ENCODE peak calls at places on chromosomes 16 and 17, in seven cellular contexts. One of them, this sample, is unnamed.

GRCh38 chr17:29590979-29591736 is 1.7 kb upstream of the GIT1 start:
- DNase-seq in ELR: peak
- DNase-seq in A549: peak
- DNase-seq in HT1080: peak
- DNase-seq in effector CD4-positive, alpha-beta T cell: no peak
- DNase-seq in endodermal cell: no peak
- DNase-seq in T-helper 2 cell: no peak
- DNase-seq in this sample: no peak

GRCh38 chr16:1745900-1746692 is 25.2 kb downstream of the NME3 start:
- DNase-seq in ELR: peak
- DNase-seq in A549: no peak
- DNase-seq in HT1080: peak
- DNase-seq in effector CD4-positive, alpha-beta T cell: no peak
- DNase-seq in endodermal cell: no peak
- DNase-seq in T-helper 2 cell: no peak
- DNase-seq in this sample: no peak

GRCh38 chr17:41583137-41584127 is 3.3 kb downstream of the KRT14 start:
- DNase-seq in ELR: no peak
- DNase-seq in A549: no peak
- DNase-seq in HT1080: no peak
- DNase-seq in effector CD4-positive, alpha-beta T cell: no peak
- DNase-seq in endodermal cell: no peak
- DNase-seq in T-helper 2 cell: no peak
- DNase-seq in this sample: no peak

GRCh38 chr16:7315813-7316212 is 16.8 kb upstream of the RBFOX1 start:
- DNase-seq in ELR: no peak
- DNase-seq in A549: no peak
- DNase-seq in HT1080: no peak
- DNase-seq in effector CD4-positive, alpha-beta T cell: no peak
- DNase-seq in endodermal cell: no peak
- DNase-seq in T-helper 2 cell: no peak
- DNase-seq in this sample: no peak

GRCh38 chr17:4375039-4375748 is 8.7 kb upstream of the UBE2G1 start:
- DNase-seq in ELR: no peak
- DNase-seq in A549: no peak
- DNase-seq in HT1080: no peak
- DNase-seq in effector CD4-positive, alpha-beta T cell: no peak
- DNase-seq in endodermal cell: no peak
- DNase-seq in T-helper 2 cell: peak
- DNase-seq in this sample: no peak

GRCh38 chr17:2828396-2829038 is 32.3 kb downstream of the RAP1GAP2 start:
- DNase-seq in ELR: peak
- DNase-seq in A549: peak
- DNase-seq in HT1080: peak
- DNase-seq in effector CD4-positive, alpha-beta T cell: peak
- DNase-seq in endodermal cell: peak
- DNase-seq in T-helper 2 cell: peak
- DNase-seq in this sample: peak

GRCh38 chr16:56691885-56692284 is 9.6 kb downstream of the MT1X start:
- DNase-seq in ELR: peak
- DNase-seq in A549: peak
- DNase-seq in HT1080: peak
- DNase-seq in effector CD4-positive, alpha-beta T cell: no peak
- DNase-seq in endodermal cell: peak
- DNase-seq in T-helper 2 cell: no peak
- DNase-seq in this sample: no peak

GRCh38 chr17:46977348-46977747 is 1.7 kb downstream of the RPRML start:
- DNase-seq in ELR: peak
- DNase-seq in A549: peak
- DNase-seq in HT1080: no peak
- DNase-seq in effector CD4-positive, alpha-beta T cell: no peak
- DNase-seq in endodermal cell: peak
- DNase-seq in T-helper 2 cell: no peak
- DNase-seq in this sample: no peak

GRCh38 chr17:81702934-81703746 is at the start of gene MRPL12:
- DNase-seq in ELR: peak
- DNase-seq in A549: peak
- DNase-seq in HT1080: peak
- DNase-seq in effector CD4-positive, alpha-beta T cell: peak
- DNase-seq in endodermal cell: peak
- DNase-seq in T-helper 2 cell: peak
- DNase-seq in this sample: peak

GRCh38 chr17:40458001-40458791 is 14.9 kb downstream of the IGFBP4 start:
- DNase-seq in ELR: peak
- DNase-seq in A549: peak
- DNase-seq in HT1080: peak
- DNase-seq in effector CD4-positive, alpha-beta T cell: no peak
- DNase-seq in endodermal cell: no peak
- DNase-seq in T-helper 2 cell: no peak
- DNase-seq in this sample: no peak

GRCh38 chr16:17483266-17483864 is 12.6 kb upstream of the XYLT1 start:
- DNase-seq in ELR: no peak
- DNase-seq in A549: no peak
- DNase-seq in HT1080: no peak
- DNase-seq in effector CD4-positive, alpha-beta T cell: no peak
- DNase-seq in endodermal cell: no peak
- DNase-seq in T-helper 2 cell: no peak
- DNase-seq in this sample: no peak

GRCh38 chr16:85390511-85391174 is 222.5 kb upstream of the GSE1 start:
- DNase-seq in ELR: peak
- DNase-seq in A549: peak
- DNase-seq in HT1080: peak
- DNase-seq in effector CD4-positive, alpha-beta T cell: no peak
- DNase-seq in endodermal cell: no peak
- DNase-seq in T-helper 2 cell: no peak
- DNase-seq in this sample: no peak

GRCh38 chr16:54936979-54937672 is 6.5 kb downstream of the IRX5 start:
- DNase-seq in ELR: peak
- DNase-seq in A549: peak
- DNase-seq in HT1080: no peak
- DNase-seq in effector CD4-positive, alpha-beta T cell: no peak
- DNase-seq in endodermal cell: peak
- DNase-seq in T-helper 2 cell: no peak
- DNase-seq in this sample: no peak

GRCh38 chr17:52383493-52384100 is 225.1 kb upstream of the CA10 start:
- DNase-seq in ELR: peak
- DNase-seq in A549: peak
- DNase-seq in HT1080: peak
- DNase-seq in effector CD4-positive, alpha-beta T cell: no peak
- DNase-seq in endodermal cell: peak
- DNase-seq in T-helper 2 cell: no peak
- DNase-seq in this sample: no peak

GRCh38 chr16:59697746-59698145 is 963.6 kb upstream of the GOT2 start:
- DNase-seq in ELR: no peak
- DNase-seq in A549: no peak
- DNase-seq in HT1080: no peak
- DNase-seq in effector CD4-positive, alpha-beta T cell: no peak
- DNase-seq in endodermal cell: no peak
- DNase-seq in T-helper 2 cell: no peak
- DNase-seq in this sample: no peak

GRCh38 chr17:64773836-64774761 is 112.0 kb upstream of the SMURF2 start:
- DNase-seq in ELR: peak
- DNase-seq in A549: peak
- DNase-seq in HT1080: peak
- DNase-seq in effector CD4-positive, alpha-beta T cell: no peak
- DNase-seq in endodermal cell: peak
- DNase-seq in T-helper 2 cell: no peak
- DNase-seq in this sample: no peak

GRCh38 chr17:72136692-72137550 is 16.1 kb downstream of the SOX9 start:
- DNase-seq in ELR: peak
- DNase-seq in A549: peak
- DNase-seq in HT1080: peak
- DNase-seq in effector CD4-positive, alpha-beta T cell: no peak
- DNase-seq in endodermal cell: peak
- DNase-seq in T-helper 2 cell: no peak
- DNase-seq in this sample: no peak

GRCh38 chr16:88700636-88701482 is 5.3 kb downstream of the RNF166 start:
- DNase-seq in ELR: peak
- DNase-seq in A549: no peak
- DNase-seq in HT1080: peak
- DNase-seq in effector CD4-positive, alpha-beta T cell: peak
- DNase-seq in endodermal cell: no peak
- DNase-seq in T-helper 2 cell: peak
- DNase-seq in this sample: peak

GRCh38 chr17:29237476-29238132 is 9.1 kb upstream of the CRYBA1 start:
- DNase-seq in ELR: peak
- DNase-seq in A549: no peak
- DNase-seq in HT1080: peak
- DNase-seq in effector CD4-positive, alpha-beta T cell: no peak
- DNase-seq in endodermal cell: peak
- DNase-seq in T-helper 2 cell: no peak
- DNase-seq in this sample: no peak

GRCh38 chr17:19724501-19725420 is 8.4 kb upstream of the SLC47A2 start:
- DNase-seq in ELR: no peak
- DNase-seq in A549: no peak
- DNase-seq in HT1080: no peak
- DNase-seq in effector CD4-positive, alpha-beta T cell: no peak
- DNase-seq in endodermal cell: peak
- DNase-seq in T-helper 2 cell: peak
- DNase-seq in this sample: peak

GRCh38 chr17:15194859-15195277 is 70.3 kb downstream of the PMP22 start:
- DNase-seq in ELR: no peak
- DNase-seq in A549: no peak
- DNase-seq in HT1080: no peak
- DNase-seq in effector CD4-positive, alpha-beta T cell: no peak
- DNase-seq in endodermal cell: no peak
- DNase-seq in T-helper 2 cell: no peak
- DNase-seq in this sample: no peak

GRCh38 chr16:9102379-9102778 is 10.9 kb downstream of the HAPSTR1 start:
- DNase-seq in ELR: peak
- DNase-seq in A549: peak
- DNase-seq in HT1080: peak
- DNase-seq in effector CD4-positive, alpha-beta T cell: no peak
- DNase-seq in endodermal cell: no peak
- DNase-seq in T-helper 2 cell: no peak
- DNase-seq in this sample: no peak

GRCh38 chr16:57013268-57013667 is 23.9 kb downstream of the NLRC5 start:
- DNase-seq in ELR: peak
- DNase-seq in A549: no peak
- DNase-seq in HT1080: peak
- DNase-seq in effector CD4-positive, alpha-beta T cell: no peak
- DNase-seq in endodermal cell: no peak
- DNase-seq in T-helper 2 cell: no peak
- DNase-seq in this sample: no peak

GRCh38 chr16:51310159-51310558 is 159.1 kb upstream of the SALL1 start:
- DNase-seq in ELR: no peak
- DNase-seq in A549: no peak
- DNase-seq in HT1080: no peak
- DNase-seq in effector CD4-positive, alpha-beta T cell: no peak
- DNase-seq in endodermal cell: no peak
- DNase-seq in T-helper 2 cell: no peak
- DNase-seq in this sample: no peak

GRCh38 chr17:7523033-7523432 is 25.8 kb upstream of the TNFSF12 start:
- DNase-seq in ELR: peak
- DNase-seq in A549: peak
- DNase-seq in HT1080: no peak
- DNase-seq in effector CD4-positive, alpha-beta T cell: peak
- DNase-seq in endodermal cell: peak
- DNase-seq in T-helper 2 cell: peak
- DNase-seq in this sample: peak

GRCh38 chr16:50188619-50189136 is 35.6 kb downstream of the TENT4B start:
- DNase-seq in ELR: no peak
- DNase-seq in A549: no peak
- DNase-seq in HT1080: no peak
- DNase-seq in effector CD4-positive, alpha-beta T cell: no peak
- DNase-seq in endodermal cell: no peak
- DNase-seq in T-helper 2 cell: no peak
- DNase-seq in this sample: no peak

GRCh38 chr16:4176794-4177438 is 60.7 kb upstream of the ADCY9 start:
- DNase-seq in ELR: peak
- DNase-seq in A549: peak
- DNase-seq in HT1080: peak
- DNase-seq in effector CD4-positive, alpha-beta T cell: no peak
- DNase-seq in endodermal cell: peak
- DNase-seq in T-helper 2 cell: no peak
- DNase-seq in this sample: no peak

GRCh38 chr17:72588961-72589360 is 468.1 kb downstream of the SOX9 start:
- DNase-seq in ELR: peak
- DNase-seq in A549: peak
- DNase-seq in HT1080: peak
- DNase-seq in effector CD4-positive, alpha-beta T cell: no peak
- DNase-seq in endodermal cell: no peak
- DNase-seq in T-helper 2 cell: no peak
- DNase-seq in this sample: no peak

GRCh38 chr16:86104537-86105048 is 205.6 kb downstream of the IRF8 start:
- DNase-seq in ELR: no peak
- DNase-seq in A549: no peak
- DNase-seq in HT1080: no peak
- DNase-seq in effector CD4-positive, alpha-beta T cell: no peak
- DNase-seq in endodermal cell: no peak
- DNase-seq in T-helper 2 cell: no peak
- DNase-seq in this sample: no peak

GRCh38 chr17:76497979-76498885 is 3.0 kb downstream of the RHBDF2 start:
- DNase-seq in ELR: peak
- DNase-seq in A549: peak
- DNase-seq in HT1080: peak
- DNase-seq in effector CD4-positive, alpha-beta T cell: no peak
- DNase-seq in endodermal cell: peak
- DNase-seq in T-helper 2 cell: peak
- DNase-seq in this sample: no peak

GRCh38 chr16:87851141-87851587 is 18.1 kb downstream of the SLC7A5 start:
- DNase-seq in ELR: no peak
- DNase-seq in A549: no peak
- DNase-seq in HT1080: no peak
- DNase-seq in effector CD4-positive, alpha-beta T cell: no peak
- DNase-seq in endodermal cell: no peak
- DNase-seq in T-helper 2 cell: no peak
- DNase-seq in this sample: no peak

GRCh38 chr17:47106130-47106529 is 83.0 kb downstream of the CDC27 start:
- DNase-seq in ELR: no peak
- DNase-seq in A549: no peak
- DNase-seq in HT1080: no peak
- DNase-seq in effector CD4-positive, alpha-beta T cell: no peak
- DNase-seq in endodermal cell: no peak
- DNase-seq in T-helper 2 cell: no peak
- DNase-seq in this sample: no peak

GRCh38 chr16:49474741-49475140 is 101.1 kb downstream of the C16orf78 start:
- DNase-seq in ELR: no peak
- DNase-seq in A549: no peak
- DNase-seq in HT1080: no peak
- DNase-seq in effector CD4-positive, alpha-beta T cell: no peak
- DNase-seq in endodermal cell: peak
- DNase-seq in T-helper 2 cell: no peak
- DNase-seq in this sample: no peak

GRCh38 chr16:30907064-30907463 is 10.7 kb downstream of the CTF1 start:
- DNase-seq in ELR: no peak
- DNase-seq in A549: no peak
- DNase-seq in HT1080: no peak
- DNase-seq in effector CD4-positive, alpha-beta T cell: no peak
- DNase-seq in endodermal cell: no peak
- DNase-seq in T-helper 2 cell: no peak
- DNase-seq in this sample: no peak

GRCh38 chr17:79570653-79571052 is 40.2 kb downstream of the RBFOX3 start:
- DNase-seq in ELR: no peak
- DNase-seq in A549: no peak
- DNase-seq in HT1080: no peak
- DNase-seq in effector CD4-positive, alpha-beta T cell: no peak
- DNase-seq in endodermal cell: no peak
- DNase-seq in T-helper 2 cell: no peak
- DNase-seq in this sample: no peak

GRCh38 chr16:77220427-77220826 is 21.2 kb downstream of the SYCE1L start:
- DNase-seq in ELR: no peak
- DNase-seq in A549: no peak
- DNase-seq in HT1080: no peak
- DNase-seq in effector CD4-positive, alpha-beta T cell: no peak
- DNase-seq in endodermal cell: no peak
- DNase-seq in T-helper 2 cell: no peak
- DNase-seq in this sample: no peak

GRCh38 chr17:8029121-8029520 is 9.7 kb upstream of the ALOX15B start:
- DNase-seq in ELR: peak
- DNase-seq in A549: no peak
- DNase-seq in HT1080: no peak
- DNase-seq in effector CD4-positive, alpha-beta T cell: no peak
- DNase-seq in endodermal cell: no peak
- DNase-seq in T-helper 2 cell: no peak
- DNase-seq in this sample: no peak

GRCh38 chr16:81582655-81583441 is 138.2 kb downstream of the CMIP start:
- DNase-seq in ELR: no peak
- DNase-seq in A549: peak
- DNase-seq in HT1080: no peak
- DNase-seq in effector CD4-positive, alpha-beta T cell: no peak
- DNase-seq in endodermal cell: peak
- DNase-seq in T-helper 2 cell: no peak
- DNase-seq in this sample: no peak